ENCODE peak calls at places on chromosomes 1 and 21, in five cellular contexts. One of them, this sample, is unnamed.
A peak's percentile ranks its signal among the peaks of the same experiment; 100 is the strongest.

GRCh38 chr1:36542962-36543515 is 60.3 kb upstream of the CSF3R start:
- DNase-seq in endothelial cell: peak; percentile 33
- DNase-seq in uterus: no peak
- DNase-seq in gastrocnemius medialis: no peak
- DNase-seq in HCT116: no peak
- DNase-seq in this sample: peak; percentile 36

GRCh38 chr1:41495171-41495948 is 10.9 kb upstream of the EDN2 start:
- DNase-seq in endothelial cell: peak; percentile 50
- DNase-seq in HCT116: no peak
- DNase-seq in gastrocnemius medialis: peak; percentile 65
- DNase-seq in uterus: peak; percentile 61
- DNase-seq in this sample: no peak

GRCh38 chr1:205066221-205066818 is 17.9 kb downstream of the TMEM81 start:
- DNase-seq in HCT116: peak; percentile 10
- DNase-seq in uterus: no peak
- DNase-seq in endothelial cell: no peak
- DNase-seq in gastrocnemius medialis: no peak
- DNase-seq in this sample: no peak

GRCh38 chr1:43537423-43538142 is 6.9 kb downstream of the PTPRF start:
- DNase-seq in endothelial cell: no peak
- DNase-seq in gastrocnemius medialis: peak; percentile 52
- DNase-seq in uterus: no peak
- DNase-seq in HCT116: no peak
- DNase-seq in this sample: no peak

GRCh38 chr1:48960304-48960703 is 183.6 kb upstream of the BEND5 start:
- DNase-seq in HCT116: no peak
- DNase-seq in uterus: no peak
- DNase-seq in gastrocnemius medialis: no peak
- DNase-seq in endothelial cell: no peak
- DNase-seq in this sample: no peak

GRCh38 chr1:237091691-237092090 is 49.7 kb downstream of the RYR2 start:
- DNase-seq in HCT116: no peak
- DNase-seq in uterus: no peak
- DNase-seq in endothelial cell: no peak
- DNase-seq in gastrocnemius medialis: no peak
- DNase-seq in this sample: no peak

GRCh38 chr1:45246760-45247159 is 40.4 kb upstream of the ZSWIM5 start:
- DNase-seq in endothelial cell: no peak
- DNase-seq in gastrocnemius medialis: no peak
- DNase-seq in uterus: no peak
- DNase-seq in HCT116: no peak
- DNase-seq in this sample: no peak

GRCh38 chr21:44758141-44758561 is 43.5 kb downstream of the UBE2G2 start:
- DNase-seq in endothelial cell: no peak
- DNase-seq in uterus: no peak
- DNase-seq in HCT116: no peak
- DNase-seq in gastrocnemius medialis: no peak
- DNase-seq in this sample: peak; percentile 22

GRCh38 chr21:16418211-16418610 is 688.4 kb downstream of the USP25 start:
- DNase-seq in uterus: no peak
- DNase-seq in HCT116: no peak
- DNase-seq in endothelial cell: no peak
- DNase-seq in gastrocnemius medialis: no peak
- DNase-seq in this sample: no peak

GRCh38 chr1:31434101-31434871 is 21.3 kb downstream of the SERINC2 start:
- DNase-seq in HCT116: no peak
- DNase-seq in uterus: no peak
- DNase-seq in endothelial cell: no peak
- DNase-seq in gastrocnemius medialis: no peak
- DNase-seq in this sample: no peak

GRCh38 chr1:115153966-115154557 is 64.8 kb upstream of the TSPAN2 start:
- DNase-seq in uterus: no peak
- DNase-seq in HCT116: no peak
- DNase-seq in endothelial cell: no peak
- DNase-seq in gastrocnemius medialis: no peak
- DNase-seq in this sample: no peak

GRCh38 chr1:161159087-161159914 is at the start of gene USP21:
- DNase-seq in HCT116: peak; percentile 73
- DNase-seq in gastrocnemius medialis: peak; percentile 88
- DNase-seq in endothelial cell: peak; percentile 90
- DNase-seq in uterus: peak; percentile 92
- DNase-seq in this sample: peak; percentile 96
- TF ChIP-seq CTCF in HCT116: peak; percentile 43
- TF ChIP-seq CTCF in gastrocnemius medialis: no peak
- TF ChIP-seq CTCF in endothelial cell: no peak
- TF ChIP-seq CTCF in uterus: no peak
- TF ChIP-seq CTCF in this sample: no peak

GRCh38 chr1:3119748-3120524 is 50.9 kb downstream of the PRDM16 start:
- DNase-seq in gastrocnemius medialis: no peak
- DNase-seq in endothelial cell: no peak
- DNase-seq in HCT116: no peak
- DNase-seq in uterus: no peak
- DNase-seq in this sample: no peak
- TF ChIP-seq CTCF in gastrocnemius medialis: no peak
- TF ChIP-seq CTCF in endothelial cell: no peak
- TF ChIP-seq CTCF in HCT116: no peak
- TF ChIP-seq CTCF in uterus: no peak
- TF ChIP-seq CTCF in this sample: no peak

GRCh38 chr1:96538883-96539282 is 182.7 kb upstream of the PTBP2 start:
- DNase-seq in endothelial cell: no peak
- DNase-seq in HCT116: no peak
- DNase-seq in gastrocnemius medialis: peak; percentile 44
- DNase-seq in uterus: peak; percentile 89
- DNase-seq in this sample: no peak

GRCh38 chr1:96533820-96534219 is 187.8 kb upstream of the PTBP2 start:
- DNase-seq in gastrocnemius medialis: no peak
- DNase-seq in HCT116: no peak
- DNase-seq in uterus: no peak
- DNase-seq in endothelial cell: no peak
- DNase-seq in this sample: no peak

GRCh38 chr1:96536576-96536975 is 185.0 kb upstream of the PTBP2 start:
- DNase-seq in endothelial cell: no peak
- DNase-seq in HCT116: no peak
- DNase-seq in uterus: no peak
- DNase-seq in gastrocnemius medialis: no peak
- DNase-seq in this sample: no peak

GRCh38 chr1:96541491-96541890 is 180.1 kb upstream of the PTBP2 start:
- DNase-seq in gastrocnemius medialis: no peak
- DNase-seq in HCT116: no peak
- DNase-seq in endothelial cell: no peak
- DNase-seq in uterus: no peak
- DNase-seq in this sample: no peak

DNA sequence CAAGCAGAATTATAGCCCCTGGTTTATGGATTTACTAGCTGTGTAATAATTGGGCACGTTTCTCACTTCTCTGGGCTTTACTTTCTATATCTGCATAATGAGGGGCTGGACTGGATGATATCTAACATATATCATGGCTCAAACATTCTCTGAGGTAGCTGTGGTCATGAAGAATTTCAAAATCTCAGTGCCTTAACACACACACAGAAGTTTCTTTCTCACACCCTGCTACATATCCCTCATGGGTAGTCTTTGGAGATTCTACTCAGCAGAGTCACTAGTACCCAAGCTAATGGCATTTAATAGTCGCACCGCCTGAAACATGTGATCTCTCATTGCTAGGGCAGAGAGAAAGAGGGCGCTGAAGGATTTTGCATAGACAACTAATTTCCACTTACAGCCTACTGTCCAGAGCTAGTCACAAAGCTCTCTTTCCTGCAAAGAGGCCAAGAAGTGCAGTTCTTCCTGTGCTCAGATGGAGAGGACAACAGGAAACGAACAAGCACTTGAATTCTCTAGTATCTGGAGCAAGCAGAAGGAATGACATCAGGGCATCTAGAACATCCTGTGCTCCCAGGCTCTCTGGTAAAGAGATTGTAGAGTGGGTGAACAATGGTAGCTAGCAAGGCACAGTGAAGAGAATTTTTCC is 183.5 kb upstream of the PTBP2 start:
- DNase-seq in endothelial cell: peak; percentile 29
- DNase-seq in uterus: peak; percentile 53
- DNase-seq in gastrocnemius medialis: peak; percentile 50
- DNase-seq in HCT116: no peak
- DNase-seq in this sample: no peak
- TF ChIP-seq CTCF in endothelial cell: no peak
- TF ChIP-seq CTCF in uterus: no peak
- TF ChIP-seq CTCF in gastrocnemius medialis: no peak
- TF ChIP-seq CTCF in HCT116: no peak
- TF ChIP-seq CTCF in this sample: no peak

GRCh38 chr1:75423616-75424015 is 187.3 kb downstream of the SLC44A5 start:
- DNase-seq in endothelial cell: no peak
- DNase-seq in gastrocnemius medialis: no peak
- DNase-seq in HCT116: no peak
- DNase-seq in uterus: no peak
- DNase-seq in this sample: no peak
- TF ChIP-seq CTCF in endothelial cell: peak; percentile 29
- TF ChIP-seq CTCF in gastrocnemius medialis: no peak
- TF ChIP-seq CTCF in HCT116: no peak
- TF ChIP-seq CTCF in uterus: no peak
- TF ChIP-seq CTCF in this sample: no peak